ENCODE peak calls at places on chromosomes 16 and 17, in four cellular contexts. X is activated naive CD8-positive, alpha-beta T cell treated with anti-CD3 and anti-CD28 coated beads, Interleukin-2, amount 50 U/mL, for 24 hours; O is ovary; Y is NCI-H1092 treated with DMSO at 0.1 percent for 48 hours. V is an unnamed sample.

GRCh38 chr16:57529324-57530103 is 6.9 kb downstream of the CCDC102A start:
- DNase-seq in Y (no peak), O (no peak), X (no peak), V (no peak)

GRCh38 chr16:89115216-89115949 is 21.7 kb downstream of the ACSF3 start:
- DNase-seq in Y (no peak), X (peak; percentile 77), O (no peak), V (peak; percentile 57)

GRCh38 chr16:85650864-85651811 is 37.6 kb downstream of the GINS2 start:
- DNase-seq in X (no peak), O (peak; percentile 78), Y (peak; percentile 66), V (no peak)

GRCh38 chr17:80254396-80255241 is 6.0 kb upstream of the RNF213 start:
- DNase-seq in Y (no peak), X (peak; percentile 55), O (no peak), V (peak; percentile 90)

GRCh38 chr17:49959183-49959935 is 9.6 kb upstream of the DLX4 start:
- DNase-seq in X (no peak), O (no peak), Y (no peak), V (peak; percentile 44)

GRCh38 chr17:700504-701094 is 14.0 kb downstream of the VPS53 start:
- DNase-seq in O (no peak), X (no peak), Y (peak; percentile 11), V (no peak)

GRCh38 chr17:8109669-8110455 is 8.5 kb downstream of the ALOXE3 start:
- DNase-seq in X (peak; percentile 83), O (peak; percentile 65), Y (peak; percentile 4), V (no peak)

GRCh38 chr17:10349403-10349802 is 23.4 kb downstream of the MYH13 start:
- DNase-seq in Y (no peak), O (no peak), X (no peak), V (peak; percentile 25)

GRCh38 chr17:82400206-82400605 is 17.9 kb upstream of the HEXD start:
- DNase-seq in Y (no peak), X (no peak), O (no peak), V (no peak)

GRCh38 chr16:64365448-64365858 is 756.4 kb downstream of the CDH11 start:
- DNase-seq in Y (no peak), X (no peak), O (no peak), V (no peak)

GRCh38 chr16:11624645-11625607 is 38.2 kb upstream of the LITAF start:
- DNase-seq in O (no peak), Y (no peak), X (no peak), V (no peak)

V was measured in HT1080.